ENCODE peak calls at places on chromosome 13, in six cellular contexts. V, W, I, U, D and P are unnamed samples.

GRCh38 chr13:29125934-29126424 is 305.8 kb downstream of the MTUS2 start:
- DNase-seq in V (no peak), W (no peak), I (no peak), U (no peak), D (no peak), P (no peak)

GRCh38 chr13:48492123-48493075 is 40.5 kb downstream of the RCBTB2 start:
- DNase-seq in V (peak), W (peak), I (peak), U (peak), D (peak), P (no peak)

GRCh38 chr13:112642061-112642460 is 47.8 kb upstream of the ATP11A start:
- DNase-seq in V (no peak), W (no peak), I (no peak), U (peak), D (no peak), P (no peak)

GRCh38 chr13:106238690-106239089 is 296.8 kb downstream of the EFNB2 start:
- DNase-seq in V (no peak), W (no peak), I (no peak), U (no peak), D (no peak), P (no peak)

GRCh38 chr13:107069107-107069776 is 501.3 kb upstream of the ARGLU1 start:
- DNase-seq in V (peak), W (no peak), I (peak), U (no peak), D (no peak), P (no peak)

GRCh38 chr13:31009166-31009565 is 76.7 kb downstream of the TEX26 start:
- DNase-seq in V (peak), W (no peak), I (no peak), U (no peak), D (no peak), P (no peak)

GRCh38 chr13:104321756-104322155 is 1255.5 kb upstream of the SLC10A2 start:
- DNase-seq in V (no peak), W (no peak), I (no peak), U (no peak), D (no peak), P (no peak)

GRCh38 chr13:18628428-18628827 is 553.2 kb downstream of the TUBA3C start:
- DNase-seq in V (no peak), W (no peak), I (no peak), U (no peak), D (no peak), P (no peak)

GRCh38 chr13:31957772-31958171 is 73.8 kb upstream of the FRY start:
- DNase-seq in V (peak), W (no peak), I (no peak), U (no peak), D (no peak), P (no peak)